ENCODE peak calls at places on chromosomes 3 and 15, in five cellular contexts. One of them, this sample, is unnamed.

GRCh38 chr3:14460342-14461005 is 58.1 kb downstream of the SLC6A6 start:
- DNase-seq in WTC11: no peak
- DNase-seq in HepG2: no peak
- DNase-seq in H1: no peak
- DNase-seq in K562: no peak
- DNase-seq in this sample: no peak

GRCh38 chr3:155449613-155450267 is 156.3 kb upstream of the STRIT1 start:
- DNase-seq in WTC11: no peak
- DNase-seq in HepG2: no peak
- DNase-seq in H1: no peak
- DNase-seq in K562: no peak
- DNase-seq in this sample: no peak

GRCh38 chr3:17605032-17605431 is 137.4 kb downstream of the TBC1D5 start:
- DNase-seq in WTC11: no peak
- DNase-seq in HepG2: peak
- DNase-seq in H1: no peak
- DNase-seq in K562: no peak
- DNase-seq in this sample: no peak

GRCh38 chr3:111473550-111473949 is 68.4 kb upstream of the CD96 start:
- DNase-seq in WTC11: peak
- DNase-seq in HepG2: no peak
- DNase-seq in H1: no peak
- DNase-seq in K562: no peak
- DNase-seq in this sample: no peak

GRCh38 chr15:43518073-43518761 is 809 bp downstream of the MAP1A start:
- DNase-seq in WTC11: peak
- DNase-seq in HepG2: no peak
- DNase-seq in H1: no peak
- DNase-seq in K562: peak
- DNase-seq in this sample: no peak

GRCh38 chr15:67931861-67932260 is 92.0 kb upstream of the RNU6-1 start:
- DNase-seq in WTC11: no peak
- DNase-seq in HepG2: no peak
- DNase-seq in H1: no peak
- DNase-seq in K562: no peak
- DNase-seq in this sample: no peak

GRCh38 chr15:25059698-25060471 is 105.1 kb downstream of the SNRPN start:
- DNase-seq in WTC11: no peak
- DNase-seq in HepG2: no peak
- DNase-seq in H1: no peak
- DNase-seq in K562: no peak
- DNase-seq in this sample: no peak

GRCh38 chr3:184505053-184505452 is 56.5 kb upstream of the EPHB3 start:
- DNase-seq in WTC11: no peak
- DNase-seq in HepG2: no peak
- DNase-seq in H1: no peak
- DNase-seq in K562: no peak
- DNase-seq in this sample: no peak

GRCh38 chr3:186097317-186097662 is 11.6 kb downstream of the ETV5 start:
- DNase-seq in WTC11: no peak
- DNase-seq in HepG2: no peak
- DNase-seq in H1: no peak
- DNase-seq in K562: no peak
- DNase-seq in this sample: no peak

GRCh38 chr3:186098740-186099139 is 10.1 kb downstream of the ETV5 start:
- DNase-seq in WTC11: no peak
- DNase-seq in HepG2: no peak
- DNase-seq in H1: no peak
- DNase-seq in K562: no peak
- DNase-seq in this sample: no peak

GRCh38 chr3:186096295-186096694 is 12.6 kb downstream of the ETV5 start:
- DNase-seq in WTC11: no peak
- DNase-seq in HepG2: no peak
- DNase-seq in H1: no peak
- DNase-seq in K562: no peak
- DNase-seq in this sample: no peak

GRCh38 chr3:186099178-186099577 is 9.7 kb downstream of the ETV5 start:
- DNase-seq in WTC11: no peak
- DNase-seq in HepG2: no peak
- DNase-seq in H1: no peak
- DNase-seq in K562: no peak
- DNase-seq in this sample: no peak

DNA sequence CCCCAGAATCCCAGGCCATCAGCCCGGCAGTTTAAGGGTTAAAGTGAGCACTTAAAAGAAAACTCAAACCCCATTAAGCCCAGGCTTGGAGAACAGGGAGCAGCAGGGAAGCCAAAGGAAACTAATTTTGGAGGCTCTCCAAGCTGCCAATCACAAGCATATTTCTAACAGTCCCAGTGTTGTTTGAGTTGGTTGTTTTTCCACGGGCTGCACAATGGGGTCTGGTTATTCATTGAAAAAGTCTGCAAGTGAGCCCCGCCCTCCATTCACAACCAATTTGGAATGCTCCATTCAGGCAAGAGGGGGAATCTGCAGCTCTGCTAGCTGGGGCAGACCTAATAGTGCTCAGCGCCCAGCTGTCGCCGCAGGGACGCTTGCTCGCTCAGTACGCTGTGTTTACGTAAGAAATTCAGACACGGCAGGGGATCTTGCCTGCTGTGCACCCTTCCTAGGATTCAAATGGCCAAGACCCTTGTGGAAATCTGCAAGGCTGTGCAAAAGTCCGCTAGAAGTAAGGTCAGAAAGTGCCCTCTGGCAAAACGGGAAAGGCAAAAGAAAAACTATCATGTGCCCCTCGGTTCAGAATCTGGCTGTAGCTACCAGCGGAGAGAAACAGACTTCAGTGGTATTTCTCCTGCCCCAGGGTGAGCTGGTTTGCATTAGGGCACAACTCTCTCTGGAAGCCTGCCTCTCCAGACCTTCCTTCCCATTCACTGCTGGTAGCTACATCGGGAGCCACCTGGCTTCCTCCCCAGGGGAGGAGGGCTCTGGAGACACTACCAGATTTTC is 11.0 kb downstream of the ETV5 start:
- DNase-seq in WTC11: peak
- DNase-seq in HepG2: peak
- DNase-seq in H1: no peak
- DNase-seq in K562: peak
- DNase-seq in this sample: no peak
- TF ChIP-seq ATF2 in WTC11: no peak
- TF ChIP-seq ATF2 in HepG2: no peak
- TF ChIP-seq ATF2 in H1: peak
- TF ChIP-seq ATF2 in K562: no peak
- TF ChIP-seq ATF2 in this sample: no peak

GRCh38 chr15:38726187-38726586 is 161.6 kb upstream of the RASGRP1 start:
- DNase-seq in WTC11: no peak
- DNase-seq in HepG2: no peak
- DNase-seq in H1: no peak
- DNase-seq in K562: no peak
- DNase-seq in this sample: no peak

GRCh38 chr15:38721549-38721948 is 156.9 kb upstream of the RASGRP1 start:
- DNase-seq in WTC11: no peak
- DNase-seq in HepG2: no peak
- DNase-seq in H1: no peak
- DNase-seq in K562: no peak
- DNase-seq in this sample: no peak

DNA sequence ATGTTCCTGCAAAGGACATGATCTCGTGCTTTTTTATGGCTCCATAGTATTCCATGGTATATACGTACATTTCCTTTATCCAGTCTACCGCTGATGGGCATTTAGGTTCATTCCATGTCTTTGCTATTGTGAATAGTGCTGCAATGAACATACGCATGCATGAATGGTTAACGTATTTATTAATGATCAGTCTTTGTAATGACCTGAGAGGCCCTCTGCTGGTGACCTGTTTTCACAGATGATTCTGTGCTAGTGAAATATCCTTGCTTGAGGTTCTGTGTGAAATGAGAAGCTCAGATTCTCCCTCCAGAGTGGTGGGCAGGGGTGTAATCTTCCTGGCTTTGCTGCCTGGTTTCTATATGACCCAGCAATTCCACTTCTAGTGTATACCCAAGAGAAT is 160.2 kb upstream of the RASGRP1 start:
- DNase-seq in WTC11: no peak
- DNase-seq in HepG2: no peak
- DNase-seq in H1: no peak
- DNase-seq in K562: no peak
- DNase-seq in this sample: no peak
- TF ChIP-seq ATF2 in WTC11: no peak
- TF ChIP-seq ATF2 in HepG2: no peak
- TF ChIP-seq ATF2 in H1: no peak
- TF ChIP-seq ATF2 in K562: no peak
- TF ChIP-seq ATF2 in this sample: no peak

GRCh38 chr15:77889009-77889806 is 188.3 kb downstream of the TBC1D2B start:
- DNase-seq in WTC11: no peak
- DNase-seq in HepG2: no peak
- DNase-seq in H1: no peak
- DNase-seq in K562: no peak
- DNase-seq in this sample: no peak
- TF ChIP-seq ATF2 in WTC11: no peak
- TF ChIP-seq ATF2 in HepG2: no peak
- TF ChIP-seq ATF2 in H1: no peak
- TF ChIP-seq ATF2 in K562: no peak
- TF ChIP-seq ATF2 in this sample: no peak

GRCh38 chr3:29345923-29346322 is 65.1 kb downstream of the RBMS3 start:
- DNase-seq in WTC11: no peak
- DNase-seq in HepG2: no peak
- DNase-seq in H1: no peak
- DNase-seq in K562: no peak
- DNase-seq in this sample: no peak

GRCh38 chr3:29348311-29348710 is 67.4 kb downstream of the RBMS3 start:
- DNase-seq in WTC11: no peak
- DNase-seq in HepG2: no peak
- DNase-seq in H1: no peak
- DNase-seq in K562: no peak
- DNase-seq in this sample: no peak

GRCh38 chr3:29344986-29345385 is 64.1 kb downstream of the RBMS3 start:
- DNase-seq in WTC11: no peak
- DNase-seq in HepG2: no peak
- DNase-seq in H1: no peak
- DNase-seq in K562: no peak
- DNase-seq in this sample: no peak

GRCh38 chr3:29347412-29347811 is 66.5 kb downstream of the RBMS3 start:
- DNase-seq in WTC11: no peak
- DNase-seq in HepG2: no peak
- DNase-seq in H1: no peak
- DNase-seq in K562: no peak
- DNase-seq in this sample: no peak

GRCh38 chr3:29346828-29347227 is 66.0 kb downstream of the RBMS3 start:
- DNase-seq in WTC11: no peak
- DNase-seq in HepG2: no peak
- DNase-seq in H1: no peak
- DNase-seq in K562: no peak
- DNase-seq in this sample: no peak
- TF ChIP-seq ATF2 in WTC11: no peak
- TF ChIP-seq ATF2 in HepG2: no peak
- TF ChIP-seq ATF2 in H1: no peak
- TF ChIP-seq ATF2 in K562: no peak
- TF ChIP-seq ATF2 in this sample: no peak

DNA sequence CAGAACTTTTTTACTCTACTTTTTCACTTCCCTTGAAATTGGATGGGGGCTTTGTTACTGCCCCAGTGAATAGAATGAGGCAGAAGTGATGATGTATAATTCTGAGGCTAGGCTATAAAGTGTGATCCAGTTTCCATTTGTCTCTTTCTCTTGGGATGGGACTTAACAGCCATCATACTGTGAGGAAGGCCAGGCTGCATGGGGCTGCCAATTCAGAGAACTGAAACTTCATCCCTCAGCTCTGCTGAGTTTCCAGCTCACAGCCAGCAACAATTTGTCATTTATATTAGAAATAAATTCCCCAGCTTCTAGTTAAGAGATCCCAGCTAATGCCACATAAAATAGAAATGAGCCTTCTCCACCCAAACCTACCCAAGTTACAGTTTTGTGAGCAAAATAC is 504.0 kb upstream of the TGFBR2 start:
- DNase-seq in WTC11: no peak
- DNase-seq in HepG2: no peak
- DNase-seq in H1: no peak
- DNase-seq in K562: no peak
- DNase-seq in this sample: no peak
- TF ChIP-seq ATF2 in WTC11: no peak
- TF ChIP-seq ATF2 in HepG2: no peak
- TF ChIP-seq ATF2 in H1: no peak
- TF ChIP-seq ATF2 in K562: no peak
- TF ChIP-seq ATF2 in this sample: no peak

GRCh38 chr3:81352867-81353266 is 408.6 kb downstream of the GBE1 start:
- DNase-seq in WTC11: no peak
- DNase-seq in HepG2: peak
- DNase-seq in H1: no peak
- DNase-seq in K562: no peak
- DNase-seq in this sample: no peak
- TF ChIP-seq ATF2 in WTC11: no peak
- TF ChIP-seq ATF2 in HepG2: no peak
- TF ChIP-seq ATF2 in H1: no peak
- TF ChIP-seq ATF2 in K562: no peak
- TF ChIP-seq ATF2 in this sample: no peak

GRCh38 chr3:121992601-121993560 is 29.2 kb downstream of the ILDR1 start:
- DNase-seq in WTC11: no peak
- DNase-seq in HepG2: no peak
- DNase-seq in H1: no peak
- DNase-seq in K562: no peak
- DNase-seq in this sample: peak
- TF ChIP-seq ATF2 in WTC11: no peak
- TF ChIP-seq ATF2 in HepG2: no peak
- TF ChIP-seq ATF2 in H1: no peak
- TF ChIP-seq ATF2 in K562: no peak
- TF ChIP-seq ATF2 in this sample: no peak